ENCODE peak calls at places on chromosomes 16 and 17, in seven cellular contexts. One of them, this sample, is unnamed.

GRCh38 chr17:178292-179065 is 3.0 kb downstream of the DOC2B start:
- DNase-seq in upper lobe of left lung: no peak
- DNase-seq in IMR-90: no peak
- DNase-seq in adrenal gland: no peak
- DNase-seq in ovary: no peak
- DNase-seq in right lobe of liver: no peak
- DNase-seq in body of pancreas: no peak
- DNase-seq in this sample: no peak

GRCh38 chr17:72978593-72979218 is 113.8 kb downstream of the SLC39A11 start:
- DNase-seq in upper lobe of left lung: no peak
- DNase-seq in IMR-90: no peak
- DNase-seq in adrenal gland: peak
- DNase-seq in ovary: no peak
- DNase-seq in right lobe of liver: no peak
- DNase-seq in body of pancreas: no peak
- DNase-seq in this sample: peak

GRCh38 chr16:46690281-46691178 is 1.1 kb downstream of the ORC6 start:
- DNase-seq in upper lobe of left lung: peak
- DNase-seq in IMR-90: peak
- DNase-seq in adrenal gland: no peak
- DNase-seq in ovary: no peak
- DNase-seq in right lobe of liver: peak
- DNase-seq in body of pancreas: no peak
- DNase-seq in this sample: peak

GRCh38 chr17:7440823-7441174 is 1.5 kb downstream of the FGF11 start:
- DNase-seq in upper lobe of left lung: peak
- DNase-seq in IMR-90: no peak
- DNase-seq in adrenal gland: peak
- DNase-seq in ovary: no peak
- DNase-seq in right lobe of liver: peak
- DNase-seq in body of pancreas: no peak
- DNase-seq in this sample: peak

GRCh38 chr16:48291303-48291702 is 44.0 kb upstream of the ABCC11 start:
- DNase-seq in upper lobe of left lung: no peak
- DNase-seq in IMR-90: peak
- DNase-seq in adrenal gland: no peak
- DNase-seq in ovary: no peak
- DNase-seq in right lobe of liver: no peak
- DNase-seq in body of pancreas: no peak
- DNase-seq in this sample: no peak

GRCh38 chr17:54451051-54451450 is 449.6 kb upstream of the TOM1L1 start:
- DNase-seq in upper lobe of left lung: no peak
- DNase-seq in IMR-90: no peak
- DNase-seq in adrenal gland: no peak
- DNase-seq in ovary: no peak
- DNase-seq in right lobe of liver: no peak
- DNase-seq in body of pancreas: no peak
- DNase-seq in this sample: no peak

GRCh38 chr16:30121741-30122620 is 1.0 kb downstream of the MAPK3 start:
- DNase-seq in upper lobe of left lung: peak
- DNase-seq in IMR-90: no peak
- DNase-seq in adrenal gland: peak
- DNase-seq in ovary: peak
- DNase-seq in right lobe of liver: peak
- DNase-seq in body of pancreas: peak
- DNase-seq in this sample: no peak

GRCh38 chr17:79413591-79413990 is 197.3 kb downstream of the RBFOX3 start:
- DNase-seq in upper lobe of left lung: peak
- DNase-seq in IMR-90: no peak
- DNase-seq in adrenal gland: no peak
- DNase-seq in ovary: no peak
- DNase-seq in right lobe of liver: no peak
- DNase-seq in body of pancreas: peak
- DNase-seq in this sample: no peak

GRCh38 chr17:60817187-60817586 is 139.5 kb downstream of the BCAS3 start:
- DNase-seq in upper lobe of left lung: no peak
- DNase-seq in IMR-90: peak
- DNase-seq in adrenal gland: no peak
- DNase-seq in ovary: no peak
- DNase-seq in right lobe of liver: no peak
- DNase-seq in body of pancreas: no peak
- DNase-seq in this sample: no peak

GRCh38 chr17:42111901-42112551 is 488 bp downstream of the DHX58 start:
- DNase-seq in upper lobe of left lung: no peak
- DNase-seq in IMR-90: peak
- DNase-seq in adrenal gland: peak
- DNase-seq in ovary: no peak
- DNase-seq in right lobe of liver: no peak
- DNase-seq in body of pancreas: peak
- DNase-seq in this sample: peak

GRCh38 chr17:14427914-14428639 is 127.2 kb downstream of the HS3ST3B1 start:
- DNase-seq in upper lobe of left lung: no peak
- DNase-seq in IMR-90: no peak
- DNase-seq in adrenal gland: no peak
- DNase-seq in ovary: no peak
- DNase-seq in right lobe of liver: no peak
- DNase-seq in body of pancreas: no peak
- DNase-seq in this sample: no peak

GRCh38 chr16:77807-78443 is at the start of gene MPG:
- DNase-seq in upper lobe of left lung: peak
- DNase-seq in IMR-90: peak
- DNase-seq in adrenal gland: peak
- DNase-seq in ovary: peak
- DNase-seq in right lobe of liver: peak
- DNase-seq in body of pancreas: peak
- DNase-seq in this sample: peak

GRCh38 chr17:81004336-81005015 is 12.8 kb downstream of the CHMP6 start:
- DNase-seq in upper lobe of left lung: peak
- DNase-seq in IMR-90: no peak
- DNase-seq in adrenal gland: no peak
- DNase-seq in ovary: no peak
- DNase-seq in right lobe of liver: no peak
- DNase-seq in body of pancreas: no peak
- DNase-seq in this sample: no peak

GRCh38 chr17:32757963-32758362 is 119.0 kb downstream of the MYO1D start:
- DNase-seq in upper lobe of left lung: no peak
- DNase-seq in IMR-90: no peak
- DNase-seq in adrenal gland: no peak
- DNase-seq in ovary: no peak
- DNase-seq in right lobe of liver: no peak
- DNase-seq in body of pancreas: no peak
- DNase-seq in this sample: no peak

GRCh38 chr16:10992112-10992511 is 47.7 kb downstream of the CLEC16A start:
- DNase-seq in upper lobe of left lung: no peak
- DNase-seq in IMR-90: peak
- DNase-seq in adrenal gland: no peak
- DNase-seq in ovary: no peak
- DNase-seq in right lobe of liver: no peak
- DNase-seq in body of pancreas: no peak
- DNase-seq in this sample: no peak

GRCh38 chr16:76653390-76654026 is 376.3 kb downstream of the CNTNAP4 start:
- DNase-seq in upper lobe of left lung: no peak
- DNase-seq in IMR-90: peak
- DNase-seq in adrenal gland: no peak
- DNase-seq in ovary: no peak
- DNase-seq in right lobe of liver: no peak
- DNase-seq in body of pancreas: peak
- DNase-seq in this sample: peak

GRCh38 chr16:87047221-87048037 is 269.8 kb downstream of the C16orf95 start:
- DNase-seq in upper lobe of left lung: no peak
- DNase-seq in IMR-90: peak
- DNase-seq in adrenal gland: no peak
- DNase-seq in ovary: no peak
- DNase-seq in right lobe of liver: no peak
- DNase-seq in body of pancreas: no peak
- DNase-seq in this sample: no peak

DNA sequence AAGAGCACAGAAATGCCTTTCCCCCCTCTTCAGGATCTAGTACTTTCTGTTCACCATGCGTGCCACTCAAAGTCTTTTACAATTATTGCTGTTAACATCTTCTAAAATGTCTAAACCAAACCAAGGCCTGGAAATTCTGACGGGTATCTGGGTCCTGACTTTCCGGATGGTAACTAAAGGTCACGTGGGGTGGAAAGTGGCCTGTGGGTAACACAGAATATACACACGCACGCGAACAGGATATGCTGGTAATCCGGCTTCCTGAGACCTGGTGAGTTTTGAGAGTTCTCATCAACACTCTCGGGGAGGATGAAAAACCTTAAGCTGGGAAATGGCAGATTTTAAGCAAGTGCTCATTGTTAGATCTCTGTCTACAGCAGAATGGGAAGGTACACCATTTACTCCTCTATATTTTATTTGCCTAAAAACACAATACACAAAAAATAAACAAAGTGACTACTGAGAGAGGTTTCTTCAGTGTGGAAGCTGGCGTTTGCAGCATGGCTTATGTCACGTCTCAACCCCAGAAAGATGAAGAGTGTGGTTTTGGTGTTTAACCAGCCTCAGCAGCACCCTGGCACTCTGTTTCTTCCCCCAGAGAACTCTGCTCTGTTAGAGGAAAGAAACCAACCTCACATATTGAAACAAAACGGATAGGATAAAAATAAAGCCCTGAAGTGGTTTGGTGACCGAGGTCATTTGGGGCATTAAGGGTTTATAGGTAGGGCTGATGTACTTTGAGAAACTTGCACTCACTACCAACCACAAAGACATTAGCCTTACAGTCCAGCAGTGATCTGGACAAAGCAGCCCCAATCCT is 37.3 kb downstream of the SMG6 start:
- DNase-seq in upper lobe of left lung: no peak
- DNase-seq in IMR-90: no peak
- DNase-seq in adrenal gland: no peak
- DNase-seq in ovary: no peak
- DNase-seq in right lobe of liver: no peak
- DNase-seq in body of pancreas: peak
- DNase-seq in this sample: no peak
- TF ChIP-seq POLR2A in upper lobe of left lung: no peak
- TF ChIP-seq POLR2A in IMR-90: no peak
- TF ChIP-seq POLR2A in adrenal gland: no peak
- TF ChIP-seq POLR2A in ovary: no peak
- TF ChIP-seq POLR2A in right lobe of liver: no peak
- TF ChIP-seq POLR2A in body of pancreas: no peak
- TF ChIP-seq POLR2A in this sample: no peak

DNA sequence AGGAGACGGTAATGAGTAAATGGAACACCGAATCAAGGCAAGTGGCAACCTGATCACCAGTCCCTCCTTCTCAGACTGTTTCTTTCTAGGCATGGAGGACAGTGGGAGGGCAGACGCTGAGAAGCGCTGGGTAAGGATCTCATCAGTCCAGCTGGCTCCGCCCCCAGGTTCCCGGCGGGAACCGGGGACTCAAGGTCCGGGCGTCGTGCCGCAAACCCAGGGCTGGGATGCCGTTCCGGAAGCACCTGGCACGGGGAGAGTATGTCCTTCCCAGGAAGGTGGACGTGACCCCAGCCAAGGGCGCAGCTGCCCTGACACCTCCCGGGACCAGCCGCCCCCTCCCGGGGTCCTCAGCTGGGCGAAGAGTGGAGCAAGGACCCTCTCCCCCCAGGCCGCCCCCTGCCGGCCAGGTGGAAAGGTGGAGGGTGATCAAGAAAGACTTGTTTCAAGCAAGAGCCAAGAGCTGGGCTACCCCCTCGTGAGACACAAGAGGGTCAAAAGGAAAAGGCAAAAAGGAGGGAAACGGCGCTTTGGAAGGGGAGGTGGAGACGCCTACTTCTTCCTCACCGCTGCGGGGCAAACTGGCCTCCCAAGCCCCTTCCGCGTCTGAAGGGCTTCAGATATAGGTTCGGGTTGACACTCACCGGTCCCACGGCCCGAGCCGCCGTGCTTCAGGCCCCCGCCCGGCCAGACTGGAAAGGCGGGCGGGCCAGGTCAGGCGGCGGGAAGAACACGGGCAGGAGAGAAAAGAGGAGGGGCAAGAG is at the start of gene MYO19:
- DNase-seq in upper lobe of left lung: peak
- DNase-seq in IMR-90: peak
- DNase-seq in adrenal gland: peak
- DNase-seq in ovary: peak
- DNase-seq in right lobe of liver: peak
- DNase-seq in body of pancreas: peak
- DNase-seq in this sample: peak
- TF ChIP-seq POLR2A in upper lobe of left lung: no peak
- TF ChIP-seq POLR2A in IMR-90: no peak
- TF ChIP-seq POLR2A in adrenal gland: peak
- TF ChIP-seq POLR2A in ovary: no peak
- TF ChIP-seq POLR2A in right lobe of liver: no peak
- TF ChIP-seq POLR2A in body of pancreas: no peak
- TF ChIP-seq POLR2A in this sample: no peak

DNA sequence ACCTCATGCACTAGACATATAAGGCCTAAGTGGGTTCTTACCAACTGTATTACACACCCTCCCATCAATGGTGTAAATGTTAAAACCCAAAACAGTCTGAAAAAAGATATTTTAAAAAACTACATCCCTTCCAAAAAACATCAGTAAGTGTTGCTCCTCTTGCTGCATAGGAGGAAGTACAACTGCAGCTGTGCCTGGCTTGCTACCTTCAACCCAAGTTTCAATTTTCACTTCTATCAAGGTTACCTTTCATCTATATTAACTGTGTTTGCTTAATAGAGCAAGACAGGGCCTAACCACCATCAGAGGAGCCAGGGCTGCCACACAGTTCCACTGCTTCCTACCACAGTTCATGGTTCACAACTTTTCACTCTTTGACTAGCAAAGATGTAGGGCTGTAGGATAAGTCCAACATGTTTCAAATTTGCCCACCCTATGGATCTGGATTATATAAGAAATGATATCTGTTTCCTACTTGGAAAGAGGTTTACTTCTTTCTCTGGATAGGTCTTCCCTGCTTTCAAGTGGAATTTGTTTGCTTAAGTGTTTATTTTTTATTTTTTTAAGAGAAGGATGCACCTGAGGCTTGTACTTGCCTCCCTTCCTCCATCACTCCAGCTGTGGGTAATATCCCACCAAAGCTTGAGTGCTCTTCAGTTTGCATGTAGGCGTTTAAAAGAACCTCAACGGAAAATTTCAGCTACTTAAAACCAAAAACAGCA is 56.7 kb downstream of the GRB7 start:
- DNase-seq in upper lobe of left lung: no peak
- DNase-seq in IMR-90: no peak
- DNase-seq in adrenal gland: no peak
- DNase-seq in ovary: no peak
- DNase-seq in right lobe of liver: no peak
- DNase-seq in body of pancreas: no peak
- DNase-seq in this sample: no peak
- TF ChIP-seq POLR2A in upper lobe of left lung: no peak
- TF ChIP-seq POLR2A in IMR-90: no peak
- TF ChIP-seq POLR2A in adrenal gland: no peak
- TF ChIP-seq POLR2A in ovary: no peak
- TF ChIP-seq POLR2A in right lobe of liver: no peak
- TF ChIP-seq POLR2A in body of pancreas: no peak
- TF ChIP-seq POLR2A in this sample: no peak

GRCh38 chr16:84617631-84618427 is at the start of gene COTL1:
- DNase-seq in upper lobe of left lung: peak
- DNase-seq in IMR-90: peak
- DNase-seq in adrenal gland: peak
- DNase-seq in ovary: peak
- DNase-seq in right lobe of liver: peak
- DNase-seq in body of pancreas: peak
- DNase-seq in this sample: peak
- TF ChIP-seq POLR2A in upper lobe of left lung: no peak
- TF ChIP-seq POLR2A in IMR-90: peak
- TF ChIP-seq POLR2A in adrenal gland: peak
- TF ChIP-seq POLR2A in ovary: peak
- TF ChIP-seq POLR2A in right lobe of liver: peak
- TF ChIP-seq POLR2A in body of pancreas: no peak
- TF ChIP-seq POLR2A in this sample: no peak

This sample was measured in erythroblast.